ENCODE peak calls at places on chromosomes 2 and 18, in seven cellular contexts. R is dermis microvascular lymphatic vessel endothelial cell, O is T1000, E is endothelial cell of umbilical vein, U is left colon, M is aorta, H is Right ventricle myocardium inferior. W is an unnamed sample.

GRCh38 chr2:181036848-181037603 is 56.6 kb downstream of the UBE2E3 start:
- DNase-seq in R (no peak), U (no peak), H (no peak), O (peak), E (no peak), M (no peak), W (no peak)

GRCh38 chr2:38128653-38129052 is 52.7 kb upstream of the CYP1B1 start:
- DNase-seq in U (no peak), R (no peak), H (peak), M (no peak), E (no peak), O (no peak), W (no peak)

GRCh38 chr2:141341444-141341843 is 789.4 kb downstream of the LRP1B start:
- DNase-seq in E (peak), U (no peak), M (no peak), H (no peak), O (peak), R (no peak), W (peak)

GRCh38 chr2:23565814-23566213 is 180.8 kb downstream of the KLHL29 start:
- DNase-seq in H (no peak), U (no peak), R (no peak), M (no peak), E (no peak), O (no peak), W (no peak)

GRCh38 chr18:61948842-61949438 is 56.1 kb upstream of the RNF152 start:
- DNase-seq in E (no peak), U (no peak), M (no peak), R (no peak), H (no peak), O (no peak), W (no peak)

GRCh38 chr18:13826209-13826608 is 2.3 kb downstream of the MC5R start:
- DNase-seq in U (no peak), M (no peak), H (no peak), R (no peak), O (no peak), E (no peak), W (no peak)

GRCh38 chr2:68345129-68345875 is 19.8 kb upstream of the PLEK start:
- DNase-seq in H (no peak), R (no peak), U (no peak), O (no peak), M (no peak), E (no peak), W (no peak)

GRCh38 chr2:239891692-239892091 is 133.4 kb downstream of the NDUFA10 start:
- DNase-seq in M (no peak), E (no peak), H (no peak), R (no peak), O (no peak), U (no peak), W (no peak)

GRCh38 chr2:71620851-71621251 is 167.5 kb downstream of the DYSF start:
- DNase-seq in H (no peak), O (no peak), R (no peak), M (no peak), E (no peak), U (peak), W (no peak)

GRCh38 chr2:68753318-68753717 is 18.7 kb downstream of the ARHGAP25 start:
- DNase-seq in H (no peak), R (no peak), M (no peak), U (no peak), O (no peak), E (no peak), W (no peak)

GRCh38 chr18:79584491-79585394 is 94.9 kb upstream of the CTDP1 start:
- DNase-seq in O (no peak), M (peak), E (no peak), U (peak), R (no peak), H (no peak), W (no peak)

GRCh38 chr2:229416116-229416694 is 145.1 kb upstream of the PID1 start:
- DNase-seq in O (peak), H (peak), R (no peak), M (peak), U (peak), E (no peak), W (peak)

GRCh38 chr2:70743677-70744076 is 24.3 kb downstream of the ADD2 start:
- DNase-seq in O (no peak), R (no peak), H (no peak), U (no peak), E (no peak), M (no peak), W (no peak)

GRCh38 chr2:237061356-237061755 is 24.3 kb upstream of the COPS8 start:
- DNase-seq in O (no peak), R (no peak), M (no peak), U (no peak), H (no peak), E (no peak), W (no peak)

GRCh38 chr2:156826342-156826933 is 390.3 kb downstream of the GPD2 start:
- DNase-seq in H (no peak), U (no peak), E (no peak), R (no peak), O (no peak), M (no peak), W (no peak)